ENCODE peak calls at places on chromosomes 13 and 19, in seven cellular contexts. Z is IMR-90, Q is H9, L is H1, J is mesendoderm, U is mesenchymal stem cell, S is trophoblast cell. R is an unnamed sample.

GRCh38 chr19:46783670-46784069 is 4.7 kb downstream of the SLC1A5 start:
- DNase-seq in S (no peak), L (no peak), U (no peak), Q (no peak), J (no peak), Z (no peak), R (no peak)

GRCh38 chr19:28239270-28239669 is 973.7 kb downstream of the UQCRFS1 start:
- DNase-seq in Q (peak), Z (no peak), S (no peak), U (no peak), J (peak), L (peak), R (peak)

GRCh38 chr13:103568314-103568713 is 502.1 kb upstream of the SLC10A2 start:
- DNase-seq in U (no peak), Q (no peak), J (no peak), S (no peak), Z (no peak), L (no peak), R (no peak)

GRCh38 chr13:92573467-92574057 is 653.0 kb upstream of the GPC6 start:
- DNase-seq in L (no peak), S (no peak), Z (peak), Q (peak), J (peak), U (peak), R (peak)

GRCh38 chr13:114064516-114065140 is 67.8 kb downstream of the RASA3 start:
- DNase-seq in S (peak), L (no peak), Q (no peak), Z (peak), J (no peak), U (peak), R (peak)

GRCh38 chr19:4624733-4625362 is 14.5 kb upstream of the TNFAIP8L1 start:
- DNase-seq in L (no peak), J (peak), Q (peak), Z (peak), U (no peak), S (peak), R (no peak)

GRCh38 chr13:97219226-97219625 is 2.9 kb upstream of the MBNL2 start:
- DNase-seq in L (no peak), Z (no peak), U (no peak), Q (no peak), J (no peak), S (no peak), R (no peak)

GRCh38 chr13:86655561-86655960 is 856.3 kb upstream of the SLITRK6 start:
- DNase-seq in Q (no peak), L (no peak), J (no peak), U (no peak), Z (no peak), S (no peak), R (no peak)

GRCh38 chr13:98890186-98890585 is 87.7 kb downstream of the DOCK9 start:
- DNase-seq in L (no peak), Q (no peak), J (no peak), S (peak), U (peak), Z (peak), R (no peak)

GRCh38 chr19:35206855-35207254 is 21.7 kb downstream of the FAM187B start:
- DNase-seq in U (no peak), S (no peak), J (no peak), Z (no peak), L (no peak), Q (no peak), R (no peak)

GRCh38 chr13:94305463-94305862 is 174.0 kb downstream of the DCT start:
- DNase-seq in Q (no peak), U (peak), J (no peak), S (no peak), Z (peak), L (no peak), R (no peak)

GRCh38 chr19:38004505-38005223 is 97.7 kb downstream of the SIPA1L3 start:
- DNase-seq in Z (peak), U (peak), S (peak), J (peak), Q (peak), L (no peak), R (peak)

GRCh38 chr13:48528720-48529119 is 4.2 kb downstream of the RCBTB2 start:
- DNase-seq in Q (no peak), Z (no peak), S (no peak), J (no peak), U (no peak), L (no peak), R (no peak)

GRCh38 chr13:42740753-42741152 is 40.6 kb upstream of the FAM216B start:
- DNase-seq in Q (no peak), U (no peak), Z (no peak), J (no peak), L (no peak), S (no peak), R (no peak)

GRCh38 chr13:95176611-95177259 is 124.5 kb downstream of the ABCC4 start:
- DNase-seq in J (no peak), S (no peak), L (no peak), U (peak), Z (peak), Q (no peak), R (no peak)

GRCh38 chr13:74306496-74306895 is 172.3 kb upstream of the KLF12 start:
- DNase-seq in Z (peak), L (no peak), U (peak), J (peak), S (no peak), Q (no peak), R (no peak)

GRCh38 chr19:41351339-41352245 is 2.1 kb downstream of the TGFB1 start:
- DNase-seq in L (no peak), U (peak), S (peak), J (peak), Z (peak), Q (peak), R (no peak)

GRCh38 chr19:14555918-14556661 is 15.8 kb downstream of the NDUFB7 start:
- DNase-seq in S (peak), Q (peak), U (peak), J (no peak), L (no peak), Z (peak), R (no peak)

GRCh38 chr13:48214519-48215121 is 18.4 kb upstream of the ITM2B start:
- DNase-seq in S (no peak), L (no peak), U (no peak), Q (no peak), J (no peak), Z (no peak), R (no peak)

GRCh38 chr19:56111601-56112312 is 9.3 kb downstream of the ZNF787 start:
- DNase-seq in S (peak), J (no peak), U (no peak), Z (no peak), L (no peak), Q (no peak), R (no peak)

GRCh38 chr19:50510700-50511068 is 307 bp downstream of the JOSD2 start:
- DNase-seq in Z (no peak), L (no peak), Q (no peak), U (no peak), J (peak), S (no peak), R (no peak)

GRCh38 chr13:81194362-81194761 is 853.4 kb upstream of the SPRY2 start:
- DNase-seq in S (no peak), J (peak), Z (no peak), U (no peak), L (no peak), Q (no peak), R (no peak)

GRCh38 chr13:81197483-81197882 is 856.6 kb upstream of the SPRY2 start:
- DNase-seq in Z (no peak), S (no peak), U (no peak), Q (no peak), J (no peak), L (no peak), R (no peak)

DNA sequence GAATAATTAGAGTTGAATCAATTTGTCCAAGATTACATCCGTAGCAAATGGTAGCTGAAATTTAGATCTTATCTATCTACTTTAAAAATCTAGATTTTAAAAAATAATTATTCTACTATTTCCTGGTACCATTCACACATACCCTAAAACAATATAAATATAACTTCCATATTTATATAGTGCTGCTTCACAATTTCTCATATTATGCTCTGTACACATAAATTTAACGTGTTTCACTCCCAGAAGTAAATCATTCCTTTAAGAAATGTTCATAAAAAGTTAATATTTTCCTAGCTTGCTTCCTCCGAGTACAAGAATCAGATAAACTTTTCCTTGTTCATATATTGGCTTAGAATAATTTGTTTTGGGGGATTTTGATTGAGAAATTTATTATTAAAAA is 857.0 kb upstream of the SPRY2 start:
- DNase-seq in Z (no peak), L (no peak), J (no peak), S (no peak), Q (no peak), U (no peak), R (no peak)
- H2BK5ac ChIP-seq in Z (no peak), L (no peak), J (no peak), S (no peak), Q (no peak), U (no peak), R (no peak)

GRCh38 chr19:19059837-19060611 is 3.8 kb upstream of the SLC25A42 start:
- DNase-seq in L (no peak), J (no peak), S (no peak), Z (no peak), U (no peak), Q (no peak), R (no peak)
- H2BK5ac ChIP-seq in L (no peak), J (no peak), S (no peak), Z (no peak), U (no peak), Q (no peak), R (no peak)

GRCh38 chr13:25345555-25345954 is 26.2 kb upstream of the ATP8A2 start:
- DNase-seq in J (peak), U (no peak), S (no peak), Q (no peak), Z (no peak), L (no peak), R (no peak)
- H2BK5ac ChIP-seq in J (no peak), U (no peak), S (no peak), Q (no peak), Z (no peak), L (no peak), R (no peak)

DNA sequence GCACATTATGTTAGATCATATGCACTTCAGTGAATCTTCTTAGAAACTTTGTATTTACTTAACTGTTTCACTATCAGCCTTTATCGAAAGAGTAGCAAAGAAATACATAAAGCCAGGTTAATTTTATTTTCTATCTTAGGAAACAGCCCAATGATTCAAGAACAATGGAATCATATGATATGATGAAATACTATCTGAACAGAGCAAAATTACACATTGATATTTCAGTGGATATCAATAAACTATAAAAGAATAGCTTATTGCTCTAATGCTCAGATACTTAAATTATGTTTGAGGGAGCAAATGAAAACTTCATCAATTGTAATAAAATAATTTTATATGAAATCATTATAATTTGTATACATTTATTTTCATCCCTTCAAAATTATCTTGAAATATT is 1100.5 kb upstream of the MIR17HG start:
- DNase-seq in J (no peak), L (no peak), S (no peak), Q (no peak), Z (no peak), U (no peak), R (no peak)
- H2BK5ac ChIP-seq in J (no peak), L (no peak), S (no peak), Q (no peak), Z (no peak), U (no peak), R (no peak)

DNA sequence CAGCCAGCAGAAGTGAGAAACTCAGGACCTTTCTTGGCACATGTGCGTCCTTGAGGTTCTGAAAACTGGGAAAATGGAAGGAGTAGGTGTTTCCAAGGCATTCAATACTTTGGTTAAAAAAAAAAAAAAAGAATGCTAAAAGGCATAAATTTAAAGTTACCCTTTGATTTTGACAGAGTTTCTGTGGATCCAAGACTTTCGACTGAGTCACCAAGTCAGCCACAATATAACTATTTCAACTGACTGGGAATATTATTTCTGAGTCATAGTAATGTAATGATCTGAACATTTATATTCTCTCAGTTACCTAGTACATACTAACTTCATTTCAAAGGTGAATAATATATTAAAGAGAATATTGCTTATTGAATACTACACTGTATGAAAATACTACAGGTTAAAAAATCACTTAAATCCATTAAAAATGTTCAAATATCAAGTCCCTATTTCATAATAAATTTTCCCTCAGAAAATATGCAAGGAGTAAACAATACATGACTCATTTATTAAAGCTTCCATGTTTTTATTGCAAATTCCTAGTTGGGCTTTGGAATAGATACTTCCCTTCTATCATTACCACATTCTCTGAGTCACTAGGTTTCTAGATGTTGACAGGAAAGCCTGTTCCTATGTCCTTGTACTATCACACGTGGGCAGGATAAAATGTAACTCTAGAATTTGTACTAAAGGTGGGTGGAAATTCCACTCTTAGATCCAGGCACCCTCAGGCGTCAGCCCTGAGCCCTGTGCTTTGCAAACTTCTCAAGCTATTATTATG is 2.3 kb upstream of the ITGBL1 start:
- DNase-seq in S (peak), U (peak), Q (no peak), L (no peak), Z (peak), J (no peak), R (no peak)
- H2BK5ac ChIP-seq in S (peak), U (no peak), Q (no peak), L (no peak), Z (peak), J (no peak), R (no peak)

GRCh38 chr19:39515551-39516191 is 732 bp downstream of the SELENOV start:
- DNase-seq in U (no peak), Q (no peak), S (no peak), J (no peak), Z (no peak), L (no peak), R (no peak)

GRCh38 chr19:39509233-39509632 is 5.7 kb upstream of the SELENOV start:
- DNase-seq in U (no peak), Z (no peak), J (no peak), S (no peak), L (no peak), Q (no peak), R (no peak)

GRCh38 chr19:39514840-39515550 is at the start of gene SELENOV:
- DNase-seq in Z (no peak), L (no peak), J (peak), U (no peak), S (no peak), Q (peak), R (no peak)

GRCh38 chr19:39516270-39516669 is 1.3 kb downstream of the SELENOV start:
- DNase-seq in Z (no peak), L (no peak), S (no peak), Q (peak), U (no peak), J (no peak), R (no peak)

DNA sequence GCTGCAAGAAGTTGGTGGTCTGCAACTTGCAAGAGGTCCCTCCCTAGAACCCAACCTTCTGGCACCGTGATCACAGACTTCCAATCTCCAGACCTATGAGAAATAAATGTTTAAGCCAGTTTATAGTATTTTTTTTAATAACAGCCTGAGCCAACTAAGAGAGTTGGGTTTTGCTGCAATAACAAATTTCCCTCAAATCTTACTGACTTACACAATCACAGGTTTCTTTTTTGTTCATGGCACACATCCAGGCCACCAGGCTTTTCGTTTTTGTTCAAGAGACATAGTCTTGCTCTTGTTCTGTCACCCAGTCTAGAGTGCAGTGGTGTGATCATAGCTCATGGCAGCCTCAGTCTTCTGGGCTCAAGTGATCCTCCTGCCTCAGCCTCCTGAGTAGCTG is 2.0 kb upstream of the SELENOV start:
- DNase-seq in Z (no peak), L (no peak), J (no peak), S (no peak), Q (no peak), U (no peak), R (no peak)
- H2BK5ac ChIP-seq in Z (no peak), L (no peak), J (no peak), S (no peak), Q (no peak), U (no peak), R (no peak)

GRCh38 chr13:32610538-32610937 is 24.3 kb downstream of the PDS5B start:
- DNase-seq in J (no peak), L (no peak), Q (no peak), S (no peak), Z (no peak), U (no peak), R (no peak)

DNA sequence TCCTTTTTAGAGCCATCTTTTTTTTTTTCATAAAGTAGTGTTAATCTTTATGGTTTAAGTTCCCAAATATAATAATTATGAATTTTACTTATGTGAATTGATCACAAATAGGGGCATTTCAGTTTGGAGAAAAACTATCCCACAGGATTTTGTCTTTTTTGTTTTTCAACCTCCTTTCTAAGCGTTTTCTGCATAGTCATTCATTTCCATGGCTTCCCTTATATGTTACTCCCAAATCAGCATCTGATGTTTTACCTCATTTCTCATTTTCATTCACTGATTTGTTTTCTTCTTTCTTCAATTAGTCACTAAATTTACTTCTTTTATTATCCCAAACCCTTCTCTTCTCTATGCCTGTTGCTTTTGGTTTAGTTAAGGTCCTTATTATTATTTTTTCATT is 24.7 kb downstream of the PDS5B start:
- DNase-seq in S (no peak), L (no peak), Q (no peak), J (no peak), Z (no peak), U (no peak), R (no peak)
- H2BK5ac ChIP-seq in S (no peak), L (no peak), Q (no peak), J (no peak), Z (no peak), U (no peak), R (no peak)

GRCh38 chr13:107860284-107860683 is 355.1 kb downstream of the LIG4 start:
- DNase-seq in J (no peak), Q (no peak), Z (no peak), U (no peak), S (no peak), L (no peak), R (no peak)
- H2BK5ac ChIP-seq in J (no peak), Q (no peak), Z (no peak), U (no peak), S (no peak), L (no peak), R (no peak)

GRCh38 chr13:107216046-107216715 is 648.2 kb upstream of the ARGLU1 start:
- DNase-seq in Q (no peak), S (peak), L (no peak), Z (no peak), U (no peak), J (peak), R (no peak)
- H2BK5ac ChIP-seq in Q (no peak), S (no peak), L (no peak), Z (no peak), U (no peak), J (no peak), R (no peak)

GRCh38 chr19:3270908-3271307 is 46.4 kb downstream of the CELF5 start:
- DNase-seq in S (no peak), Z (peak), U (peak), J (peak), Q (peak), L (no peak), R (peak)
- H2BK5ac ChIP-seq in S (no peak), Z (no peak), U (no peak), J (no peak), Q (no peak), L (no peak), R (no peak)

R was measured in neuronal stem cell.